ENCODE peak calls at places on chromosome 1, in eight cellular contexts. Z, X, Y, P, K, F, E and C are unnamed samples. For H3K4me1, the result is how much of the 10 kb centered on the place peaks cover.

GRCh38 chr1:93758842-93759515 is 77.3 kb upstream of the BCAR3 start:
- DNase-seq in Z (peak), X (peak), Y (no peak), P (no peak), K (no peak), F (no peak), E (peak), C (peak)

GRCh38 chr1:161921990-161922389 is 101.7 kb downstream of the OLFML2B start:
- DNase-seq in Z (peak), X (peak), Y (no peak), P (no peak), K (no peak), F (no peak), E (peak), C (no peak)

GRCh38 chr1:216765346-216766300 is 42.4 kb upstream of the ESRRG start:
- DNase-seq in Z (no peak), X (peak), Y (no peak), P (no peak), K (no peak), F (no peak), E (no peak), C (no peak)

GRCh38 chr1:209583408-209583807 is at the start of gene CAMK1G:
- DNase-seq in Z (peak), X (peak), Y (no peak), P (no peak), K (no peak), F (peak), E (peak), C (no peak)

GRCh38 chr1:207578796-207579435 is 66.0 kb upstream of the CR1L start:
- DNase-seq in Z (no peak), X (no peak), Y (no peak), P (no peak), K (no peak), F (no peak), E (no peak), C (no peak)

GRCh38 chr1:113153116-113153803 is 80.3 kb downstream of the LRIG2 start:
- DNase-seq in Z (peak), X (no peak), Y (no peak), P (no peak), K (no peak), F (no peak), E (no peak), C (no peak)

GRCh38 chr1:70608815-70609214 is 197.7 kb downstream of the CTH start:
- DNase-seq in Z (no peak), X (no peak), Y (no peak), P (no peak), K (no peak), F (no peak), E (no peak), C (no peak)

GRCh38 chr1:18962121-18962721 is 5.7 kb upstream of the IFFO2 start:
- DNase-seq in Z (no peak), X (no peak), Y (no peak), P (no peak), K (peak), F (no peak), E (no peak), C (no peak)

GRCh38 chr1:236851871-236852270 is 56.8 kb downstream of the MTR start:
- DNase-seq in Z (peak), X (peak), Y (no peak), P (no peak), K (no peak), F (no peak), E (peak), C (no peak)

GRCh38 chr1:170261669-170262068 is 115.9 kb downstream of the NTMT2 start:
- DNase-seq in Z (peak), X (no peak), Y (no peak), P (no peak), K (no peak), F (no peak), E (peak), C (no peak)

GRCh38 chr1:38858833-38859560 is 575 bp downstream of the RRAGC start:
- DNase-seq in Z (peak), X (peak), Y (peak), P (peak), K (peak), F (no peak), E (peak), C (no peak)

GRCh38 chr1:221074325-221074724 is 195.1 kb downstream of the HLX start:
- DNase-seq in Z (no peak), X (peak), Y (no peak), P (no peak), K (no peak), F (no peak), E (no peak), C (no peak)

GRCh38 chr1:30740952-30741894 is 16.4 kb downstream of the LAPTM5 start:
- DNase-seq in Z (peak), X (peak), Y (peak), P (no peak), K (no peak), F (no peak), E (no peak), C (no peak)

GRCh38 chr1:101240041-101240430 is 3.2 kb downstream of the S1PR1 start:
- DNase-seq in Z (no peak), X (no peak), Y (no peak), P (no peak), K (no peak), F (no peak), E (no peak), C (no peak)

GRCh38 chr1:58848818-58849411 is 65.1 kb upstream of the JUN start:
- DNase-seq in Z (peak), X (peak), Y (no peak), P (peak), K (peak), F (peak), E (peak), C (no peak)

GRCh38 chr1:40948741-40949528 is 30.6 kb upstream of the CTPS1 start:
- DNase-seq in Z (peak), X (peak), Y (peak), P (no peak), K (peak), F (peak), E (peak), C (peak)

GRCh38 chr1:28917757-28918118 is 3.4 kb downstream of the EPB41 start:
- DNase-seq in Z (no peak), X (peak), Y (no peak), P (no peak), K (no peak), F (no peak), E (no peak), C (no peak)

GRCh38 chr1:201649776-201650607 is 111.1 kb downstream of the NAV1 start:
- DNase-seq in Z (peak), X (peak), Y (peak), P (peak), K (peak), F (peak), E (peak), C (no peak)

GRCh38 chr1:19457555-19457954 is 27.8 kb downstream of the CAPZB start:
- DNase-seq in Z (no peak), X (no peak), Y (no peak), P (no peak), K (no peak), F (no peak), E (no peak), C (no peak)

GRCh38 chr1:116711061-116711582 is 43.1 kb upstream of the CD2 start:
- DNase-seq in Z (no peak), X (peak), Y (no peak), P (no peak), K (no peak), F (peak), E (no peak), C (no peak)

GRCh38 chr1:221775206-221775605 is 33.3 kb upstream of the DUSP10 start:
- DNase-seq in Z (no peak), X (no peak), Y (no peak), P (no peak), K (no peak), F (no peak), E (no peak), C (no peak)

GRCh38 chr1:118136511-118136937 is 48.5 kb downstream of the SPAG17 start:
- DNase-seq in Z (peak), X (peak), Y (no peak), P (no peak), K (no peak), F (no peak), E (peak), C (no peak)

GRCh38 chr1:46530791-46531409 is 20.5 kb downstream of the KNCN start:
- DNase-seq in Z (no peak), X (peak), Y (no peak), P (no peak), K (no peak), F (no peak), E (no peak), C (no peak)

GRCh38 chr1:245261786-245262185 is 107.0 kb downstream of the KIF26B start:
- DNase-seq in Z (peak), X (peak), Y (no peak), P (no peak), K (no peak), F (no peak), E (no peak), C (no peak)

GRCh38 chr1:171267391-171267790 is 19.1 kb downstream of the FMO1 start:
- DNase-seq in Z (peak), X (no peak), Y (no peak), P (no peak), K (no peak), F (no peak), E (peak), C (no peak)

GRCh38 chr1:111563619-111564018 is 56.0 kb upstream of the RAP1A start:
- DNase-seq in Z (peak), X (peak), Y (no peak), P (no peak), K (no peak), F (no peak), E (peak), C (no peak)

GRCh38 chr1:222896630-222897526 is 82.0 kb downstream of the DISP1 start:
- DNase-seq in Z (peak), X (peak), Y (no peak), P (no peak), K (no peak), F (no peak), E (peak), C (no peak)

GRCh38 chr1:172951728-172952365 is 98.9 kb downstream of the TNFSF18 start:
- DNase-seq in Z (peak), X (peak), Y (no peak), P (no peak), K (no peak), F (no peak), E (peak), C (no peak)

GRCh38 chr1:235584973-235585372 is 64.6 kb downstream of the GNG4 start:
- DNase-seq in Z (no peak), X (no peak), Y (no peak), P (no peak), K (no peak), F (no peak), E (no peak), C (no peak)

GRCh38 chr1:120954736-120955135 is 65.2 kb downstream of the PPIAL4A start:
- DNase-seq in Z (no peak), X (no peak), Y (no peak), P (no peak), K (no peak), F (peak), E (no peak), C (no peak)

GRCh38 chr1:198206292-198206691 is 49.5 kb downstream of the NEK7 start:
- DNase-seq in Z (no peak), X (no peak), Y (no peak), P (no peak), K (no peak), F (no peak), E (no peak), C (no peak)
- TF ChIP-seq CTCF in Z (no peak), X (no peak), Y (no peak), P (peak), K (no peak), F (no peak), E (no peak), C (no peak)

DNA sequence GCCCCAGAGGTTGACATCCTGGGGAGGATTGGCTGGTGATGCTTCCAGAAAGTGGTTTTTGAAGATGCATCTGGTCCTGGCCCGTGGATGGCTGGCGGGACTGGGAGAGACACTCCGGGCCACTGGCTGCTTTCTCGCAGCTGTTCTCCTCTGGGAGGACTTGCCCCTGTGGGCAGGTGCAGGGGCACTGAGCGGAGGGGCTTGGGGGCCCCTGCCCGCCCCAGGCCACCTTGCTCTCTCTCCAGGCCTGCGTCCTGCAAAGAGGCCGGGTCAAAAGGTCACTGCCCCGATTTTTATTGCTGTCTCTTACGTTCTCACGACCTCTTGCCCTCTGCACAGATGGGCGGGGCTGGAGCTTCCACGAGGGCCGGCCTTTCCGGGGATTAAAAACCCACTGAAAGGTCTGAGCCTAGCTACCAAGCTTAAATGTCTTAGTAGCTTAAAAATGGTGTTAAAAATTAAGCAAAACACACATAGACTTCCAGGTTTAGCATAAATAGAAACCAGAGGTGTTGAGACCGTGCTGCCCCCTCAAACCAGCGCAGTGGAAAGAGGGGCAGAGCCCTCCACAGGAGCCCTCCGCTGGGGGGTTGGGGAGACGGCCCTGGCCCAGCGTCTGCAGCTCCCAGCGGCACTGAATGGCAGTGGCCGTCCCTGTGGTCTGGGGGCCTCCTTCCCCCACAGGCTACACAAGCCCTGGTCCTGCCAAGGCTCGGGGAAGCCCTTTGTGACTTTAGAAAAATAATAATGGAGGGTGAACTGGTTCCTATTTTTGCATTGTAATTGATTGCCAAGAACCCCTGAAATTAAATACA is 43.9 kb downstream of the SKI start:
- DNase-seq in Z (no peak), X (no peak), Y (no peak), P (no peak), K (no peak), F (no peak), E (no peak), C (no peak)
- H3K27ac ChIP-seq in Z (peak), X (no peak), Y (no peak), P (peak), K (peak), F (no peak), E (no peak), C (no peak)

GRCh38 chr1:1203561-1204424 is 2.6 kb downstream of the TNFRSF18 start:
- DNase-seq in Z (no peak), X (no peak), Y (peak), P (peak), K (no peak), F (peak), E (no peak), C (no peak)
- H3K4me1 ChIP-seq in Z (under half), X (under half), Y (under half), P (under half), K (under half), F (under half), E (under half), C (under half)

DNA sequence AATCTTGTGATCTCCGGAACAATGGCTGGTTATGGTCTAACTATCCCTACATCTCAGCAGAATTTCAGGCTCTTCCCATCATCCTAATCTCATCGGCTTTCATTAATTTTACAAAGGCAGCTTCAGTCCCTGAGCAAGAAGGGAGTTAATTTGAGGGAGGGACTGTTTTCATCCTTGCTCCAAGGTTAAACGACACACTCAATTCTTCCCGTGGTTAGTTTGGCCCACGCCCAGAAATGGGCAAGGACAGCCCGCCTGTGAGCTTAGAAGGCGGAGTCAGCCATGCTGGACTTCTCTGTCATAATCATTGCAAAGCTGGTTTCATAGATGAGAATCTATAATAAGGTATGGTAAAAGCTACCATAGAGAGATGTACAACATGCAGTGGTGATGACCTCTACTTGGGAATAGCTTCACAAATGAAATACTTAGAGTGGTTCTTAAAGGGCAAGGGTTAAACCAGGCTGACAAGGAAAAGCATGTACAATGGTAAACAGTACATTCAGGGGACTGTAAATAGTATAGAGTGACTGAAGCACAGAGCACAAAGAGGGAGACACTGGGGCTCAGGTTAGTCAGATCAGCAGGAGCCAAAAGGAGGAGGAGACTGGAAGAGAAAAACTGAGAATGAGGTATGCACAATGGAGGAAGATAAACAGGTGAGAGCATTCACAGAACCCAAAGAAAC is 108.8 kb downstream of the SMYD3 start:
- DNase-seq in Z (no peak), X (no peak), Y (no peak), P (no peak), K (no peak), F (no peak), E (no peak), C (no peak)
- TF ChIP-seq CTCF in Z (no peak), X (no peak), Y (no peak), P (no peak), K (no peak), F (no peak), E (no peak), C (no peak)

DNA sequence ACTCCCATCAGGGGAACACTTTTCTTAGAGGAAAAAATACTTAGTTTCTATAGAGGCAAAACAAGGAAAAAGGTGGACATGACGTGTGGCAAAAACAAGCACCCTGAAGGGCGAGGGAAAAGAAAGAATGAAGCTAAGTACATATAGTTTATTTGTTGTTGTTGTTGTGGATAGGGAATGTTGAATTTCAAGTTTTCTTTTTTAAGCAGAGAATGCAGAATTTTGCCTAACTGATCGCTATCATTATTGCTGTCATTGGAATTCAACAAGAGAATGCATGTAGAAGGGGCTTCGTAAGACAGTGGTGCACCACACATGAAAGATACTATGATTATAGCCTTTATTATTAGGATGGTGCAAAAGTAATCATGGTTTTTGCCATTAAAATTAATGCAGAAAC is 144.0 kb downstream of the LMO4 start:
- DNase-seq in Z (no peak), X (no peak), Y (no peak), P (no peak), K (no peak), F (no peak), E (no peak), C (no peak)
- H3K27ac ChIP-seq in Z (no peak), X (peak), Y (no peak), P (no peak), K (no peak), F (no peak), E (no peak), C (no peak)

GRCh38 chr1:155973723-155974122 is 4.6 kb downstream of the ARHGEF2 start:
- DNase-seq in Z (no peak), X (no peak), Y (no peak), P (no peak), K (no peak), F (no peak), E (no peak), C (no peak)
- H3K4me1 ChIP-seq in Z (under half), X (under half), Y (under half), P (half or more), K (half or more), F (under half), E (half or more), C (half or more)

DNA sequence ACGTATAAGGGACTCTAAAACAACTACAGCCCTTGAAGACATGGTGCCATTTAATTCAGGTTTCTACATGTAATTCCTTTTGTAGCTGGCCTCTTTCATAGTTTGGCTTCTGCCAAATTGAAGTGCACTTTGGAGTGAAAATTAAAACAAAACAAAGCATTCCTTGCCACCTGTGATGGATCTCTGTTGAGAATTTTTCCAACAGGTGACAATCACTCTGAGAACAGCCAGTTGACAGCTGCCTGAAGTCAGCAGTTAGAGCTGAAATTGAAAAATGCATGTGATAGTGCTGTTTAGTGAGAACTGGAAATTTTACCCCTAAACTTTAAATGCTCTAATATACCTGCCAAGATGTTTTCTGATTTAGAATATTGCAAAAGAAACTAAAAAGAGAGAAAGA is 134.5 kb downstream of the SNX7 start:
- DNase-seq in Z (no peak), X (no peak), Y (no peak), P (no peak), K (no peak), F (no peak), E (no peak), C (no peak)
- TF ChIP-seq CTCF in Z (no peak), X (no peak), Y (no peak), P (no peak), K (no peak), F (no peak), E (no peak), C (no peak)

GRCh38 chr1:155909894-155910293 is 1.3 kb downstream of the RIT1 start:
- DNase-seq in Z (peak), X (peak), Y (no peak), P (no peak), K (no peak), F (no peak), E (peak), C (no peak)
- H3K27ac ChIP-seq in Z (peak), X (peak), Y (no peak), P (peak), K (peak), F (no peak), E (peak), C (no peak)

GRCh38 chr1:85605519-85606413 is 25.2 kb downstream of the CCN1 start:
- DNase-seq in Z (no peak), X (peak), Y (no peak), P (no peak), K (no peak), F (no peak), E (no peak), C (no peak)
- H3K4me1 ChIP-seq in Z (under half), X (under half), Y (under half), P (under half), K (under half), F (under half), E (under half), C (under half)

GRCh38 chr1:203593723-203594122 is 32.9 kb upstream of the ATP2B4 start:
- DNase-seq in Z (no peak), X (peak), Y (peak), P (no peak), K (no peak), F (peak), E (no peak), C (peak)
- TF ChIP-seq CTCF in Z (no peak), X (peak), Y (no peak), P (peak), K (no peak), F (peak), E (no peak), C (peak)